ENCODE peak calls at places on chromosomes 6 and 20, in four cellular contexts. One of them, this sample, is unnamed.

GRCh38 chr6:143872211-143872610 is 7.9 kb downstream of the ZC2HC1B start:
- DNase-seq in Caki2: no peak
- DNase-seq in neural crest cell: no peak
- DNase-seq in stimulated activated CD4-positive, alpha-beta T cell treated with anti-CD3 and anti-CD28 coated beads, Interleukin-15, amount 100 ng/mL, for 24 hours: no peak
- DNase-seq in this sample: no peak

GRCh38 chr6:88916615-88917198 is 46.7 kb downstream of the RNGTT start:
- DNase-seq in Caki2: no peak
- DNase-seq in neural crest cell: no peak
- DNase-seq in stimulated activated CD4-positive, alpha-beta T cell treated with anti-CD3 and anti-CD28 coated beads, Interleukin-15, amount 100 ng/mL, for 24 hours: no peak
- DNase-seq in this sample: no peak

GRCh38 chr20:62977613-62978558 is 25.4 kb downstream of the SLC17A9 start:
- DNase-seq in Caki2: peak; percentile 72
- DNase-seq in neural crest cell: no peak
- DNase-seq in stimulated activated CD4-positive, alpha-beta T cell treated with anti-CD3 and anti-CD28 coated beads, Interleukin-15, amount 100 ng/mL, for 24 hours: peak; percentile 84
- DNase-seq in this sample: no peak

GRCh38 chr20:46040902-46041535 is 12.0 kb downstream of the SLC12A5 start:
- DNase-seq in Caki2: peak; percentile 64
- DNase-seq in neural crest cell: peak; percentile 80
- DNase-seq in stimulated activated CD4-positive, alpha-beta T cell treated with anti-CD3 and anti-CD28 coated beads, Interleukin-15, amount 100 ng/mL, for 24 hours: peak; percentile 65
- DNase-seq in this sample: no peak

GRCh38 chr6:50257322-50257721 is 207.6 kb upstream of the DEFB112 start:
- DNase-seq in Caki2: no peak
- DNase-seq in neural crest cell: no peak
- DNase-seq in stimulated activated CD4-positive, alpha-beta T cell treated with anti-CD3 and anti-CD28 coated beads, Interleukin-15, amount 100 ng/mL, for 24 hours: no peak
- DNase-seq in this sample: no peak

GRCh38 chr6:163457637-163458561 is 43.4 kb downstream of the QKI start:
- DNase-seq in Caki2: peak; percentile 4
- DNase-seq in neural crest cell: no peak
- DNase-seq in stimulated activated CD4-positive, alpha-beta T cell treated with anti-CD3 and anti-CD28 coated beads, Interleukin-15, amount 100 ng/mL, for 24 hours: no peak
- DNase-seq in this sample: peak; percentile 66

GRCh38 chr20:62156592-62157386 is 13.2 kb downstream of the SS18L1 start:
- DNase-seq in Caki2: peak; percentile 23
- DNase-seq in neural crest cell: peak; percentile 72
- DNase-seq in stimulated activated CD4-positive, alpha-beta T cell treated with anti-CD3 and anti-CD28 coated beads, Interleukin-15, amount 100 ng/mL, for 24 hours: peak; percentile 82
- DNase-seq in this sample: no peak

GRCh38 chr6:74333406-74333805 is 637.4 kb downstream of the CD109 start:
- DNase-seq in Caki2: no peak
- DNase-seq in neural crest cell: no peak
- DNase-seq in stimulated activated CD4-positive, alpha-beta T cell treated with anti-CD3 and anti-CD28 coated beads, Interleukin-15, amount 100 ng/mL, for 24 hours: no peak
- DNase-seq in this sample: no peak

GRCh38 chr20:1538655-1539054 is 18.9 kb downstream of the SIRPD start:
- DNase-seq in Caki2: no peak
- DNase-seq in neural crest cell: no peak
- DNase-seq in stimulated activated CD4-positive, alpha-beta T cell treated with anti-CD3 and anti-CD28 coated beads, Interleukin-15, amount 100 ng/mL, for 24 hours: no peak
- DNase-seq in this sample: no peak

GRCh38 chr6:5398530-5398929 is 137.2 kb downstream of the FARS2 start:
- DNase-seq in Caki2: peak; percentile 5
- DNase-seq in neural crest cell: no peak
- DNase-seq in stimulated activated CD4-positive, alpha-beta T cell treated with anti-CD3 and anti-CD28 coated beads, Interleukin-15, amount 100 ng/mL, for 24 hours: peak; percentile 37
- DNase-seq in this sample: peak; percentile 17

GRCh38 chr6:121849477-121849876 is 414.0 kb downstream of the GJA1 start:
- DNase-seq in Caki2: peak; percentile 39
- DNase-seq in neural crest cell: peak; percentile 50
- DNase-seq in stimulated activated CD4-positive, alpha-beta T cell treated with anti-CD3 and anti-CD28 coated beads, Interleukin-15, amount 100 ng/mL, for 24 hours: peak; percentile 48
- DNase-seq in this sample: peak; percentile 36

GRCh38 chr20:45813006-45813340 is 529 bp downstream of the UBE2C start:
- DNase-seq in Caki2: no peak
- DNase-seq in neural crest cell: no peak
- DNase-seq in stimulated activated CD4-positive, alpha-beta T cell treated with anti-CD3 and anti-CD28 coated beads, Interleukin-15, amount 100 ng/mL, for 24 hours: no peak
- DNase-seq in this sample: no peak

GRCh38 chr6:138403324-138403800 is 661 bp upstream of the HEBP2 start:
- DNase-seq in Caki2: peak; percentile 40
- DNase-seq in neural crest cell: peak; percentile 48
- DNase-seq in stimulated activated CD4-positive, alpha-beta T cell treated with anti-CD3 and anti-CD28 coated beads, Interleukin-15, amount 100 ng/mL, for 24 hours: peak; percentile 45
- DNase-seq in this sample: no peak

GRCh38 chr6:42104095-42104806 is 38.2 kb downstream of the C6orf132 start:
- DNase-seq in Caki2: no peak
- DNase-seq in neural crest cell: peak; percentile 67
- DNase-seq in stimulated activated CD4-positive, alpha-beta T cell treated with anti-CD3 and anti-CD28 coated beads, Interleukin-15, amount 100 ng/mL, for 24 hours: peak; percentile 86
- DNase-seq in this sample: no peak

GRCh38 chr6:116955773-116956172 is 78.7 kb downstream of the RFX6 start:
- DNase-seq in Caki2: no peak
- DNase-seq in neural crest cell: no peak
- DNase-seq in stimulated activated CD4-positive, alpha-beta T cell treated with anti-CD3 and anti-CD28 coated beads, Interleukin-15, amount 100 ng/mL, for 24 hours: no peak
- DNase-seq in this sample: no peak

GRCh38 chr6:32371204-32371603 is 499 bp downstream of the TSBP1 start:
- DNase-seq in Caki2: no peak
- DNase-seq in neural crest cell: no peak
- DNase-seq in stimulated activated CD4-positive, alpha-beta T cell treated with anti-CD3 and anti-CD28 coated beads, Interleukin-15, amount 100 ng/mL, for 24 hours: no peak
- DNase-seq in this sample: no peak

GRCh38 chr20:46985241-46985640 is 90.6 kb downstream of the EYA2 start:
- DNase-seq in Caki2: no peak
- DNase-seq in neural crest cell: no peak
- DNase-seq in stimulated activated CD4-positive, alpha-beta T cell treated with anti-CD3 and anti-CD28 coated beads, Interleukin-15, amount 100 ng/mL, for 24 hours: no peak
- DNase-seq in this sample: no peak

This sample was measured in RCC 7860.